ENCODE peak calls at places on chromosome 1, in five cellular contexts. A is lower leg skin, K is EH, I is AG09319, O is adrenal gland. N is an unnamed sample.

GRCh38 chr1:159177273-159177907 is 6.0 kb downstream of the CADM3 start:
- DNase-seq in A (no peak), K (peak), I (no peak), O (peak), N (peak)

GRCh38 chr1:145916745-145917144 is 1.8 kb downstream of the PEX11B start:
- DNase-seq in A (peak), K (no peak), I (no peak), O (no peak), N (no peak)

GRCh38 chr1:22888320-22889075 is 84.2 kb downstream of the LACTBL1 start:
- DNase-seq in A (no peak), K (peak), I (no peak), O (no peak), N (no peak)

GRCh38 chr1:8063298-8064068 is 37.4 kb upstream of the ERRFI1 start:
- DNase-seq in A (no peak), K (no peak), I (no peak), O (no peak), N (no peak)

GRCh38 chr1:197330213-197330612 is 62.2 kb downstream of the CRB1 start:
- DNase-seq in A (no peak), K (no peak), I (no peak), O (no peak), N (no peak)

GRCh38 chr1:67997746-67998145 is 52.7 kb downstream of the DIRAS3 start:
- DNase-seq in A (no peak), K (no peak), I (no peak), O (no peak), N (peak)

GRCh38 chr1:3584915-3585314 is 26.4 kb downstream of the MEGF6 start:
- DNase-seq in A (no peak), K (no peak), I (no peak), O (no peak), N (no peak)

GRCh38 chr1:77514871-77515776 is 167.3 kb downstream of the ZZZ3 start:
- DNase-seq in A (no peak), K (peak), I (no peak), O (peak), N (peak)

GRCh38 chr1:159825564-159825963 is 1.1 kb upstream of the SLAMF8 start:
- DNase-seq in A (no peak), K (peak), I (no peak), O (no peak), N (no peak)

GRCh38 chr1:83819436-83819835 is 179.5 kb downstream of the TTLL7 start:
- DNase-seq in A (no peak), K (no peak), I (no peak), O (no peak), N (no peak)

GRCh38 chr1:56972971-56973370 is 7.2 kb upstream of the C8B start:
- DNase-seq in A (no peak), K (no peak), I (peak), O (no peak), N (no peak)

GRCh38 chr1:76868154-76868882 is 1.0 kb downstream of the ST6GALNAC5 start:
- DNase-seq in A (no peak), K (peak), I (no peak), O (peak), N (peak)

GRCh38 chr1:247578946-247579460 is 9.2 kb upstream of the OR2G2 start:
- DNase-seq in A (no peak), K (no peak), I (no peak), O (no peak), N (no peak)

GRCh38 chr1:48493970-48494769 is 22.2 kb upstream of the SPATA6 start:
- DNase-seq in A (no peak), K (peak), I (peak), O (peak), N (peak)

GRCh38 chr1:12405325-12406217 is 175.7 kb downstream of the VPS13D start:
- DNase-seq in A (no peak), K (peak), I (no peak), O (peak), N (no peak)

GRCh38 chr1:8004113-8004802 is 21.9 kb downstream of the ERRFI1 start:
- DNase-seq in A (peak), K (no peak), I (no peak), O (no peak), N (peak)

GRCh38 chr1:22919341-22920025 is 53.2 kb downstream of the LACTBL1 start:
- DNase-seq in A (no peak), K (peak), I (no peak), O (no peak), N (peak)